ENCODE peak calls at places on chromosomes 11 and 22, in seven cellular contexts. A is MM.1S, I is hepatocyte, G is cardiac muscle cell, K is upper lobe of right lung, W is tibial artery, P is HL-60. J is an unnamed sample.

GRCh38 chr11:95375881-95376280 is 144.9 kb upstream of the SESN3 start:
- DNase-seq in I (peak; percentile 37), W (no peak), P (no peak), A (no peak), K (no peak), G (no peak), J (peak; percentile 47)

GRCh38 chr11:58592760-58593472 is 14.1 kb downstream of the ZFP91 start:
- DNase-seq in I (peak; percentile 13), K (no peak), W (no peak), G (no peak), P (no peak), A (peak; percentile 28), J (no peak)

GRCh38 chr11:18329196-18329870 is 7.0 kb downstream of the GTF2H1 start:
- DNase-seq in G (no peak), W (no peak), I (no peak), A (no peak), K (no peak), P (no peak), J (no peak)

GRCh38 chr11:126307706-126308105 is 3.8 kb downstream of the DCPS start:
- DNase-seq in P (peak; percentile 75), G (peak; percentile 66), I (peak; percentile 63), K (no peak), W (no peak), A (peak; percentile 42), J (peak; percentile 73)

GRCh38 chr22:25903294-25903693 is 161.3 kb downstream of the MYO18B start:
- DNase-seq in P (no peak), G (no peak), W (no peak), A (no peak), I (no peak), K (no peak), J (no peak)

GRCh38 chr22:50308597-50308935 is 1.1 kb upstream of the PLXNB2 start:
- DNase-seq in G (no peak), K (peak; percentile 92), W (peak; percentile 86), A (no peak), P (peak; percentile 37), I (no peak), J (peak; percentile 88)

GRCh38 chr11:101863361-101863760 is 51.4 kb upstream of the CEP126 start:
- DNase-seq in A (no peak), I (no peak), W (no peak), P (no peak), K (no peak), G (no peak), J (peak; percentile 59)

GRCh38 chr22:48605125-48605524 is 1222.5 kb downstream of the BRD1 start:
- DNase-seq in K (no peak), W (no peak), P (no peak), A (no peak), I (no peak), G (no peak), J (no peak)

GRCh38 chr11:111986589-111986988 is 38.6 kb upstream of the DLAT start:
- DNase-seq in G (no peak), P (no peak), A (no peak), W (no peak), I (no peak), K (no peak), J (no peak)

GRCh38 chr22:22110548-22111266 is 128.1 kb upstream of the TOP3B start:
- DNase-seq in P (peak; percentile 78), K (no peak), W (no peak), A (peak; percentile 86), G (peak; percentile 63), I (peak; percentile 61), J (peak; percentile 70)

GRCh38 chr11:68040121-68040956 is 1.5 kb downstream of the TCIRG1 start:
- DNase-seq in K (peak; percentile 87), I (peak; percentile 77), G (peak; percentile 84), A (peak; percentile 85), W (peak; percentile 84), P (peak; percentile 88), J (peak; percentile 79)

GRCh38 chr22:20498913-20499312 is 3.3 kb upstream of the KLHL22 start:
- DNase-seq in K (no peak), G (no peak), A (no peak), W (no peak), I (no peak), P (no peak), J (no peak)

GRCh38 chr22:28829358-28830181 is 29.2 kb upstream of the XBP1 start:
- DNase-seq in I (peak; percentile 86), G (peak; percentile 75), A (peak; percentile 90), P (peak; percentile 85), K (peak; percentile 83), W (peak; percentile 80), J (peak; percentile 84)

GRCh38 chr11:46672381-46672839 is 28.0 kb downstream of the ARHGAP1 start:
- DNase-seq in P (peak; percentile 69), K (peak; percentile 33), G (no peak), W (no peak), I (no peak), A (no peak), J (no peak)

GRCh38 chr11:46666982-46667590 is 33.3 kb downstream of the ARHGAP1 start:
- DNase-seq in A (no peak), K (peak; percentile 56), P (no peak), I (no peak), W (peak; percentile 25), G (no peak), J (peak; percentile 33)

GRCh38 chr11:46668480-46669085 is 31.8 kb downstream of the ARHGAP1 start:
- DNase-seq in A (no peak), I (no peak), W (peak; percentile 12), G (no peak), K (peak; percentile 21), P (no peak), J (no peak)

GRCh38 chr11:46671958-46672315 is 28.5 kb downstream of the ARHGAP1 start:
- DNase-seq in W (no peak), P (no peak), K (peak; percentile 35), A (no peak), I (no peak), G (no peak), J (no peak)

DNA sequence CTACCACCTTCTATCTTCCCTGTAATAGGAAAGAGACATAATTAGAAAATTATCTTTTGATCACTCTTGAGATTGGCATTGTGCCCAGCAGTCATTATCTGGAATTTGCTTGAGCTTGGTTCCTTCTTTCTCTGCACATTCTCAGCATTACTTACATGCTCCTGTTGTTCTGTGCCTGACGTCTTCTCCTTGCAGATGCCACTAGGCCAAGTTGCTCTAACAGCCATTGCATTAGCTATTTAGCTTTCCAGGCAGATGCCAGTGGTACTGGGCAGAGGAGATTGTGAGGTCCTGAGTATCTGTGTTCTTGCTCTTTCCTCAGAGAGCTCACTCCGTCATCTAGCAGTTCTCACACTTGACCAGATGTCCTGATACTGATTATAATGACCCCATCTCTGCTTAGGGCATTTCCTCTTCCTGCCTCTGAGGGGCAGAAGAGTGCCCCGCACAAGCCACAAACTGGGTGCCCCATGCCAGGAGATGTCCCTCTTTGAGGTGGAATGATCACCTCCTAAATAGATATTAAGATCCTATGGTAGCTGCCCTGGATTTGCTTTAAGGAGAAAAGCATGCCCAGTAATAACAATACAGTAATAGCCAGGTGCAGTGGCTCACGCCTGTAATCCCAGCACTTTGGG is 30.7 kb downstream of the ARHGAP1 start:
- DNase-seq in I (no peak), W (no peak), K (peak; percentile 18), G (no peak), P (peak; percentile 69), A (no peak), J (no peak)
- TF ChIP-seq CTCF in I (peak; percentile 16), W (peak; percentile 7), K (peak; percentile 32), G (peak; percentile 16), P (peak; percentile 61), A (peak; percentile 24), J (peak; percentile 13)

GRCh38 chr22:46128606-46129005 is 21.7 kb upstream of the PPARA start:
- DNase-seq in I (no peak), P (no peak), W (no peak), K (no peak), A (no peak), G (no peak), J (no peak)

GRCh38 chr22:46133588-46133855 is 16.8 kb upstream of the PPARA start:
- DNase-seq in A (no peak), K (no peak), W (no peak), P (no peak), I (no peak), G (no peak), J (no peak)

GRCh38 chr22:46129390-46130041 is 20.8 kb upstream of the PPARA start:
- DNase-seq in G (no peak), P (peak; percentile 81), I (no peak), K (peak; percentile 84), A (no peak), W (no peak), J (no peak)

GRCh38 chr22:46132830-46133587 is 17.3 kb upstream of the PPARA start:
- DNase-seq in A (no peak), P (no peak), K (no peak), W (no peak), G (no peak), I (no peak), J (no peak)

GRCh38 chr22:46131151-46131587 is 19.2 kb upstream of the PPARA start:
- DNase-seq in P (no peak), A (no peak), I (no peak), K (no peak), W (no peak), G (no peak), J (no peak)
- TF ChIP-seq CTCF in P (peak; percentile 22), A (peak; percentile 51), I (peak; percentile 15), K (peak; percentile 15), W (no peak), G (peak; percentile 50), J (peak; percentile 32)

GRCh38 chr11:2127357-2127971 is 11.7 kb downstream of the IGF2 start:
- DNase-seq in W (no peak), K (no peak), P (no peak), G (no peak), I (no peak), A (no peak), J (no peak)

GRCh38 chr11:2128512-2129322 is 10.5 kb downstream of the IGF2 start:
- DNase-seq in I (peak; percentile 69), P (no peak), K (no peak), A (no peak), G (no peak), W (no peak), J (no peak)

GRCh38 chr11:2126520-2127085 is 12.6 kb downstream of the IGF2 start:
- DNase-seq in W (no peak), K (no peak), I (no peak), A (no peak), P (no peak), G (no peak), J (no peak)

GRCh38 chr11:2129323-2129698 is 9.9 kb downstream of the IGF2 start:
- DNase-seq in G (no peak), A (no peak), P (no peak), I (no peak), K (no peak), W (no peak), J (no peak)

DNA sequence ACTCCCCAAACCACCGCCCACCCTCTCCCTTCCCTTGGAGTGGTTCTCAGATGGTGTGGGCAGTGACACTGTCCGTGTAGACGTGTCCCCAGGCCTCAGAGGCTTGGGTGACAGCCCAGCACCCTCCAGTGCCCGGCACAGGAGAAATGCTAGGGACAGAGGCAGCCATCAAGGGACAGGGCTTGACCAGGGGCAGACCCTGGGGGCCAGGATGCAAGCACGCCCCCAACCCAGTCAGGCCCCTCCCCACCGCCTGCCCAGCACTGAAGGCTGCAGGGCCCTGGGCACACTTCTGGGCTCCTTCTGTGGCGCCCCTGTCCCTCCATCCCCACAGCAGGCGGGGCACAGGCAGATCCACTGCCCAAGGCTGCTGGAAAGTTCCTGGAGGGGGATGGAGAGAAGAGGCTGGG is 11.1 kb downstream of the IGF2 start:
- DNase-seq in P (no peak), G (no peak), I (no peak), W (no peak), K (no peak), A (no peak), J (no peak)
- TF ChIP-seq CTCF in P (no peak), G (no peak), I (no peak), W (no peak), K (no peak), A (no peak), J (no peak)

GRCh38 chr11:114251797-114252327 is 44.3 kb upstream of the NNMT start:
- DNase-seq in G (no peak), I (no peak), K (no peak), P (no peak), W (no peak), A (no peak), J (no peak)
- TF ChIP-seq CTCF in G (no peak), I (no peak), K (peak; percentile 4), P (no peak), W (no peak), A (no peak), J (no peak)

J was measured in fibroblast of pulmonary artery.